ENCODE peak calls at places on chromosomes 13 and 19, in seven cellular contexts. W is AG09309; Z is naive thymus-derived CD4-positive, alpha-beta T cell; S is tibial artery; J is SK-N-SH; D is H7; Y is CD8-positive, alpha-beta memory T cell. I is an unnamed sample.

GRCh38 chr19:15283141-15283885 is 49.0 kb downstream of the BRD4 start:
- DNase-seq in W (no peak), Z (no peak), S (peak), J (no peak), D (no peak), Y (no peak), I (no peak)

GRCh38 chr13:31801088-31801487 is 61.8 kb downstream of the RXFP2 start:
- DNase-seq in W (no peak), Z (no peak), S (no peak), J (no peak), D (no peak), Y (no peak), I (no peak)

GRCh38 chr13:101390461-101390860 is 25.8 kb downstream of the NALCN start:
- DNase-seq in W (peak), Z (no peak), S (no peak), J (no peak), D (no peak), Y (no peak), I (no peak)

GRCh38 chr13:65435590-65435989 is 1794.5 kb downstream of the PCDH9 start:
- DNase-seq in W (no peak), Z (no peak), S (no peak), J (no peak), D (no peak), Y (no peak), I (no peak)

GRCh38 chr19:13825489-13826475 is 30.5 kb downstream of the ZSWIM4 start:
- DNase-seq in W (no peak), Z (no peak), S (no peak), J (peak), D (peak), Y (no peak), I (peak)

GRCh38 chr13:61170791-61171330 is 244.8 kb downstream of the PCDH20 start:
- DNase-seq in W (no peak), Z (no peak), S (no peak), J (no peak), D (no peak), Y (no peak), I (no peak)

GRCh38 chr13:33016414-33017409 is at the start of gene KL:
- DNase-seq in W (no peak), Z (peak), S (peak), J (peak), D (peak), Y (no peak), I (peak)

GRCh38 chr19:48487944-48488343 is 18.8 kb downstream of the CYTH2 start:
- DNase-seq in W (peak), Z (no peak), S (no peak), J (no peak), D (no peak), Y (no peak), I (no peak)

GRCh38 chr13:76975863-76976262 is 16.0 kb upstream of the CLN5 start:
- DNase-seq in W (no peak), Z (no peak), S (no peak), J (no peak), D (no peak), Y (no peak), I (no peak)

GRCh38 chr13:30577381-30577780 is 40.3 kb upstream of the USPL1 start:
- DNase-seq in W (peak), Z (no peak), S (no peak), J (no peak), D (no peak), Y (peak), I (peak)

GRCh38 chr13:30798776-30799625 is 63.7 kb downstream of the ALOX5AP start:
- DNase-seq in W (no peak), Z (no peak), S (no peak), J (no peak), D (no peak), Y (no peak), I (no peak)

GRCh38 chr19:38395381-38396127 is 7.1 kb downstream of the SPRED3 start:
- DNase-seq in W (no peak), Z (peak), S (no peak), J (no peak), D (no peak), Y (peak), I (no peak)

GRCh38 chr13:59750860-59751259 is 412.9 kb downstream of the DIAPH3 start:
- DNase-seq in W (peak), Z (no peak), S (no peak), J (peak), D (peak), Y (no peak), I (no peak)

GRCh38 chr13:29674532-29674931 is 79.0 kb upstream of the SLC7A1 start:
- DNase-seq in W (no peak), Z (no peak), S (no peak), J (no peak), D (no peak), Y (no peak), I (no peak)

GRCh38 chr19:38557205-38557799 is 60.5 kb downstream of the MAP4K1 start:
- DNase-seq in W (no peak), Z (no peak), S (no peak), J (no peak), D (no peak), Y (peak), I (no peak)

GRCh38 chr13:22278336-22278929 is 607.6 kb downstream of the FGF9 start:
- DNase-seq in W (no peak), Z (peak), S (peak), J (peak), D (peak), Y (peak), I (no peak)

GRCh38 chr13:40933508-40933907 is 85.6 kb downstream of the ELF1 start:
- DNase-seq in W (no peak), Z (peak), S (no peak), J (no peak), D (no peak), Y (no peak), I (no peak)

GRCh38 chr19:7908742-7909461 is 5.2 kb downstream of the MAP2K7 start:
- DNase-seq in W (no peak), Z (no peak), S (no peak), J (no peak), D (peak), Y (no peak), I (no peak)

GRCh38 chr13:73168993-73169401 is 110.2 kb downstream of the KLF5 start:
- DNase-seq in W (no peak), Z (no peak), S (no peak), J (no peak), D (no peak), Y (no peak), I (no peak)

GRCh38 chr19:12603714-12604113 is 6.9 kb downstream of the ZNF490 start:
- DNase-seq in W (no peak), Z (peak), S (no peak), J (no peak), D (no peak), Y (peak), I (no peak)

GRCh38 chr19:46813570-46814358 is 25.4 kb upstream of the SLC1A5 start:
- DNase-seq in W (no peak), Z (no peak), S (peak), J (no peak), D (peak), Y (no peak), I (no peak)

GRCh38 chr19:43652546-43652874 is 12.9 kb upstream of the CADM4 start:
- DNase-seq in W (no peak), Z (no peak), S (no peak), J (no peak), D (no peak), Y (no peak), I (no peak)
- H3K4me3 ChIP-seq in W (no peak), Z (no peak), S (no peak), J (no peak), D (no peak), Y (no peak), I (no peak)

DNA sequence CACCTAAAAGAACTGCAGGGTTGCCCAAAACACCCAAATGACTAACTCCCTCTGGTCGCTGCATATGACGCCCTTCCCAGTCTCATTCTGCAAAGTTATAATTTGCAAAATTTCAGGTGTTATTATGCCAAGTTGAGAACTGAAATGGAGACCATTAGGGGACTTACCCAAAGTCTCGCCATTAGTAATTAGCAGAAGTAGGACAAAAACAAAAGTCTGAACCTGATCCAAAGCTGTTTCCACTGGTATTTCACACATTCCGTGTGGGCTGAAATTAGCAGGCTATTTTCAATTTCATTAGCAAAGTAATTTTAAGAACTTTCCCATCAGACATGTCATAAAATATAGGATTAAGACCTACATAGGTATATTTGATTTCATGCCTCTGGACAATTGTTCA is 6.8 kb downstream of the RUBCNL start:
- DNase-seq in W (no peak), Z (no peak), S (no peak), J (no peak), D (no peak), Y (no peak), I (no peak)
- H3K4me3 ChIP-seq in W (no peak), Z (no peak), S (no peak), J (no peak), D (no peak), Y (no peak), I (no peak)

GRCh38 chr13:44142540-44142867 is 231.1 kb upstream of the SERP2 start:
- DNase-seq in W (no peak), Z (peak), S (no peak), J (peak), D (peak), Y (no peak), I (no peak)
- H3K4me3 ChIP-seq in W (peak), Z (peak), S (peak), J (peak), D (peak), Y (peak), I (peak)

GRCh38 chr19:6216996-6217751 is 62.6 kb downstream of the MLLT1 start:
- DNase-seq in W (no peak), Z (no peak), S (no peak), J (peak), D (peak), Y (no peak), I (peak)
- H3K4me3 ChIP-seq in W (no peak), Z (no peak), S (no peak), J (no peak), D (no peak), Y (no peak), I (no peak)

GRCh38 chr19:4763021-4763420 is 28.5 kb upstream of the FEM1A start:
- DNase-seq in W (no peak), Z (no peak), S (no peak), J (no peak), D (no peak), Y (no peak), I (no peak)

GRCh38 chr19:4760285-4760650 is 31.3 kb upstream of the FEM1A start:
- DNase-seq in W (no peak), Z (no peak), S (no peak), J (no peak), D (no peak), Y (no peak), I (no peak)

GRCh38 chr19:4758082-4758481 is 33.5 kb upstream of the FEM1A start:
- DNase-seq in W (no peak), Z (no peak), S (no peak), J (no peak), D (no peak), Y (no peak), I (no peak)

GRCh38 chr19:4758659-4759058 is 32.9 kb upstream of the FEM1A start:
- DNase-seq in W (no peak), Z (no peak), S (no peak), J (no peak), D (no peak), Y (no peak), I (no peak)

GRCh38 chr19:4759388-4760284 is 31.9 kb upstream of the FEM1A start:
- DNase-seq in W (peak), Z (peak), S (peak), J (peak), D (peak), Y (peak), I (peak)
- H3K4me3 ChIP-seq in W (peak), Z (peak), S (peak), J (peak), D (peak), Y (peak), I (peak)

GRCh38 chr13:27959976-27960361 is 9.1 kb downstream of the CDX2 start:
- DNase-seq in W (no peak), Z (no peak), S (no peak), J (no peak), D (no peak), Y (no peak), I (no peak)
- H3K4me3 ChIP-seq in W (peak), Z (no peak), S (no peak), J (no peak), D (no peak), Y (no peak), I (peak)

DNA sequence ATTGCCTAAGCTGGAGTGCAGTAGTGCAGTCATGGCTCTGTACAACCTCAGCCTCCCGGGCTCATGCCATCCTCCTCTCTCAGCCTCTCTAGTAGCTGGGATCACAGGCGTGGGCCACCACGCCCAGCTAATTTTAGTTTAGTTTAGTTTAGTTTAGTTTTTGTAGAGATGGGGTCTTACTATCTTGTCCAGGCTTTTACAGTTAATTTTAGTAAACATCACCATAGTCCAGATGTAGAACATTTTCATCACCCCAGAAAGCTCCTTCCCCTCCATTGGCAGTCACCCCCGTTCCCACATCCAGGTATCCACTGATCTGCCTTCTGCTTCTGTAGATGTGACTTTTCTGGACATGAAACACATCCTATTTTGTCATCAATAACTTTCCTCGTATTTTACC is 41.1 kb downstream of the DNM2 start:
- DNase-seq in W (no peak), Z (no peak), S (no peak), J (no peak), D (no peak), Y (no peak), I (no peak)
- H3K4me3 ChIP-seq in W (no peak), Z (peak), S (no peak), J (no peak), D (no peak), Y (peak), I (no peak)

GRCh38 chr19:55485439-55486011 is 537 bp downstream of the NAT14 start:
- DNase-seq in W (no peak), Z (no peak), S (no peak), J (no peak), D (no peak), Y (no peak), I (peak)
- H3K4me3 ChIP-seq in W (peak), Z (peak), S (peak), J (peak), D (peak), Y (peak), I (peak)

GRCh38 chr19:51227324-51227723 is 2.4 kb downstream of the CD33 start:
- DNase-seq in W (no peak), Z (no peak), S (no peak), J (no peak), D (no peak), Y (no peak), I (no peak)
- H3K4me3 ChIP-seq in W (no peak), Z (no peak), S (no peak), J (no peak), D (no peak), Y (no peak), I (no peak)

GRCh38 chr19:1259206-1259872 is 9.8 kb upstream of the CIRBP start:
- DNase-seq in W (no peak), Z (peak), S (peak), J (peak), D (peak), Y (peak), I (peak)
- H3K4me3 ChIP-seq in W (no peak), Z (peak), S (peak), J (no peak), D (peak), Y (peak), I (no peak)

I was measured in WERI-Rb-1.